ENCODE peak calls at places on chromosome 7, in seven cellular contexts. One of them, this sample, is unnamed.

GRCh38 chr7:36788814-36789470 is 64.6 kb upstream of the AOAH start:
- DNase-seq in H1: no peak
- DNase-seq in MM.1S: no peak
- DNase-seq in HepG2: no peak
- DNase-seq in astrocyte: no peak
- DNase-seq in PC-3: no peak
- DNase-seq in endothelial cell of umbilical vein: no peak
- DNase-seq in this sample: no peak

GRCh38 chr7:15864260-15864991 is 177.9 kb upstream of the MEOX2 start:
- DNase-seq in H1: no peak
- DNase-seq in MM.1S: no peak
- DNase-seq in HepG2: no peak
- DNase-seq in astrocyte: peak
- DNase-seq in PC-3: no peak
- DNase-seq in endothelial cell of umbilical vein: no peak
- DNase-seq in this sample: peak

GRCh38 chr7:77908664-77909063 is 110.1 kb downstream of the PHTF2 start:
- DNase-seq in H1: no peak
- DNase-seq in MM.1S: no peak
- DNase-seq in HepG2: no peak
- DNase-seq in astrocyte: no peak
- DNase-seq in PC-3: no peak
- DNase-seq in endothelial cell of umbilical vein: no peak
- DNase-seq in this sample: no peak

GRCh38 chr7:30920584-30921539 is 9.2 kb downstream of the AQP1 start:
- DNase-seq in H1: peak
- DNase-seq in MM.1S: no peak
- DNase-seq in HepG2: no peak
- DNase-seq in astrocyte: peak
- DNase-seq in PC-3: peak
- DNase-seq in endothelial cell of umbilical vein: peak
- DNase-seq in this sample: peak

GRCh38 chr7:117479480-117480224 is at the start of gene CFTR:
- DNase-seq in H1: peak
- DNase-seq in MM.1S: no peak
- DNase-seq in HepG2: no peak
- DNase-seq in astrocyte: no peak
- DNase-seq in PC-3: no peak
- DNase-seq in endothelial cell of umbilical vein: no peak
- DNase-seq in this sample: peak

GRCh38 chr7:28986028-28986427 is 27.9 kb upstream of the TRIL start:
- DNase-seq in H1: no peak
- DNase-seq in MM.1S: no peak
- DNase-seq in HepG2: no peak
- DNase-seq in astrocyte: no peak
- DNase-seq in PC-3: no peak
- DNase-seq in endothelial cell of umbilical vein: no peak
- DNase-seq in this sample: no peak

GRCh38 chr7:151727579-151728285 is 149.2 kb downstream of the PRKAG2 start:
- DNase-seq in H1: no peak
- DNase-seq in MM.1S: no peak
- DNase-seq in HepG2: no peak
- DNase-seq in astrocyte: peak
- DNase-seq in PC-3: peak
- DNase-seq in endothelial cell of umbilical vein: peak
- DNase-seq in this sample: peak

GRCh38 chr7:17680026-17680425 is 260.3 kb downstream of the SNX13 start:
- DNase-seq in H1: no peak
- DNase-seq in MM.1S: no peak
- DNase-seq in HepG2: no peak
- DNase-seq in astrocyte: peak
- DNase-seq in PC-3: peak
- DNase-seq in endothelial cell of umbilical vein: peak
- DNase-seq in this sample: peak

GRCh38 chr7:47384755-47385475 is 197.0 kb downstream of the TNS3 start:
- DNase-seq in H1: no peak
- DNase-seq in MM.1S: no peak
- DNase-seq in HepG2: no peak
- DNase-seq in astrocyte: no peak
- DNase-seq in PC-3: no peak
- DNase-seq in endothelial cell of umbilical vein: no peak
- DNase-seq in this sample: no peak

GRCh38 chr7:23181684-23182553 is at the start of gene NUP42:
- DNase-seq in H1: peak
- DNase-seq in MM.1S: peak
- DNase-seq in HepG2: peak
- DNase-seq in astrocyte: peak
- DNase-seq in PC-3: peak
- DNase-seq in endothelial cell of umbilical vein: peak
- DNase-seq in this sample: peak

GRCh38 chr7:80634505-80634904 is 3.9 kb upstream of the CD36 start:
- DNase-seq in H1: no peak
- DNase-seq in MM.1S: no peak
- DNase-seq in HepG2: peak
- DNase-seq in astrocyte: peak
- DNase-seq in PC-3: peak
- DNase-seq in endothelial cell of umbilical vein: peak
- DNase-seq in this sample: peak

GRCh38 chr7:46586406-46586805 is 665.3 kb upstream of the IGFBP3 start:
- DNase-seq in H1: no peak
- DNase-seq in MM.1S: no peak
- DNase-seq in HepG2: no peak
- DNase-seq in astrocyte: no peak
- DNase-seq in PC-3: no peak
- DNase-seq in endothelial cell of umbilical vein: no peak
- DNase-seq in this sample: no peak

GRCh38 chr7:49714182-49714581 is 59.3 kb upstream of the VWC2 start:
- DNase-seq in H1: no peak
- DNase-seq in MM.1S: no peak
- DNase-seq in HepG2: no peak
- DNase-seq in astrocyte: no peak
- DNase-seq in PC-3: no peak
- DNase-seq in endothelial cell of umbilical vein: no peak
- DNase-seq in this sample: no peak

GRCh38 chr7:104951546-104951945 is 62.5 kb upstream of the KMT2E start:
- DNase-seq in H1: no peak
- DNase-seq in MM.1S: no peak
- DNase-seq in HepG2: no peak
- DNase-seq in astrocyte: no peak
- DNase-seq in PC-3: no peak
- DNase-seq in endothelial cell of umbilical vein: no peak
- DNase-seq in this sample: peak

GRCh38 chr7:22582860-22583640 is 83.1 kb upstream of the STEAP1B start:
- DNase-seq in H1: no peak
- DNase-seq in MM.1S: no peak
- DNase-seq in HepG2: no peak
- DNase-seq in astrocyte: peak
- DNase-seq in PC-3: peak
- DNase-seq in endothelial cell of umbilical vein: peak
- DNase-seq in this sample: peak

GRCh38 chr7:44563171-44563679 is 10.5 kb downstream of the DDX56 start:
- DNase-seq in H1: no peak
- DNase-seq in MM.1S: no peak
- DNase-seq in HepG2: no peak
- DNase-seq in astrocyte: no peak
- DNase-seq in PC-3: no peak
- DNase-seq in endothelial cell of umbilical vein: no peak
- DNase-seq in this sample: no peak

DNA sequence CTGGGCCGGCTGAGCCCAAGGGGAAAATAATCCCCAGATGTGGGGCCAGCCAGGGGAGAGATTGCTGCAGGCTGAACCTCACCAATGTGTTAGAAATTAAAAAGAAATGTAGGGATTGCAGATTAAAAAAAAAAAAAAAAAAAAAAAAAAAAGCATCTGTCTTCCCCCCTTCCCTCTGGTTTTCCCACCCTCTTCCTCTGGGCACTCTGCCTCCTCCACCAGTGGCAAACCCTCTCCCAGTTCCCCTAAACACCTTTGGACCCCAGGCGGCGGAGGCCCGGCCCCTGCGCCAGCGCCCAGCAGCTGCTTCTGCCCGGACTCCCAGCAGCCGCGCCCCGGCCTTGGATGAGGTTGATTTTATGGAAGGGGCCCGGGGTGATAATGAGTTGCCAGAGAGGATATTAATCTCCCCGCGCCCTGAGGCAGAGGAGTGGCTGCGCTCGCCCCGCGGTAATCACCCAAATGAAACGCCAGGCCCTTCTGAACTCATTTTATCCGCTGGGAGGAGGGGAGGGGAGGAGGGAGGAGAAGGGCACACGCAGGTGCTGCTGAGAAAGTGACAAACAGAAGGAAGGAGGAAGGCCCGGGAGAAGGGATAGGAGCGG is 6.9 kb downstream of the MNX1 start:
- DNase-seq in H1: peak
- DNase-seq in MM.1S: peak
- DNase-seq in HepG2: no peak
- DNase-seq in astrocyte: no peak
- DNase-seq in PC-3: no peak
- DNase-seq in endothelial cell of umbilical vein: no peak
- DNase-seq in this sample: no peak
- TF ChIP-seq EZH2 in H1: no peak
- TF ChIP-seq EZH2 in MM.1S: no peak
- TF ChIP-seq EZH2 in HepG2: no peak
- TF ChIP-seq EZH2 in astrocyte: no peak
- TF ChIP-seq EZH2 in PC-3: peak
- TF ChIP-seq EZH2 in endothelial cell of umbilical vein: peak
- TF ChIP-seq EZH2 in this sample: no peak

GRCh38 chr7:1247527-1248041 is 14.9 kb downstream of the UNCX start:
- DNase-seq in H1: no peak
- DNase-seq in MM.1S: no peak
- DNase-seq in HepG2: no peak
- DNase-seq in astrocyte: no peak
- DNase-seq in PC-3: no peak
- DNase-seq in endothelial cell of umbilical vein: no peak
- DNase-seq in this sample: no peak

GRCh38 chr7:1248077-1248458 is 15.4 kb downstream of the UNCX start:
- DNase-seq in H1: no peak
- DNase-seq in MM.1S: no peak
- DNase-seq in HepG2: no peak
- DNase-seq in astrocyte: no peak
- DNase-seq in PC-3: no peak
- DNase-seq in endothelial cell of umbilical vein: no peak
- DNase-seq in this sample: no peak

GRCh38 chr7:1245596-1245995 is 12.9 kb downstream of the UNCX start:
- DNase-seq in H1: no peak
- DNase-seq in MM.1S: no peak
- DNase-seq in HepG2: no peak
- DNase-seq in astrocyte: no peak
- DNase-seq in PC-3: no peak
- DNase-seq in endothelial cell of umbilical vein: no peak
- DNase-seq in this sample: no peak

GRCh38 chr7:1246170-1246870 is 13.6 kb downstream of the UNCX start:
- DNase-seq in H1: no peak
- DNase-seq in MM.1S: no peak
- DNase-seq in HepG2: no peak
- DNase-seq in astrocyte: no peak
- DNase-seq in PC-3: no peak
- DNase-seq in endothelial cell of umbilical vein: no peak
- DNase-seq in this sample: no peak

DNA sequence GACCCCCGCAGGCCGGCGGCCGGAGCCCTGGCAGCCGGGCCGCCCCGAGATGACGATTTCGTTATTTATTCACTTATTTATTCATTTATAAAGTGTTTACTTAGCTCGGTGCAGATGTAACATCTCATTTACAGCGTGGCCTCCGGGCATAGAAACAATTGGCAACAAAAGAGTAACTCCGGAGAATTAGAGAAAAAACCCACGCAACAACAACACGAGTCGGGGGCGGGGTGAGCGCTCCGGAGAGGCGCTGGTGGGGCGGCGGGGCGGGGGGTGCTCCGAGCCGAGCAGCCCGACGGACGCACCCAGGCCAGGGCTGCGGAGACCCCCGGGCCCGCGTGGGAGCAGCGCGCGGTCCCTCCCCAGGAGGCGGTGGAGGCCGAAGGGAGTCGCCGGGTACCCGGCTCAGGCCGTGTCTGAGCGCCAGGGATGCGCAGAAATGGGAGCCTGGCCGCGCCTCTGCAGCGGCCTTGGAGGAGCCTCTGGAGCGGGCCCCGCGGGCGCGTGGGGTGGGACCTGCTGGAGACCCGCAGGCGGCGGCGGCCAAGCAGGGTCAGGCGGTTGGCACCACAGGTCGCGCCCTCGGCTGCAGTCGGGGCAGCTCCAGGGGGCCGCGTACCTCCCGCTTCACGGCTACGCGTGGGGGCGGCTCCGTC is 14.3 kb downstream of the UNCX start:
- DNase-seq in H1: no peak
- DNase-seq in MM.1S: no peak
- DNase-seq in HepG2: no peak
- DNase-seq in astrocyte: no peak
- DNase-seq in PC-3: no peak
- DNase-seq in endothelial cell of umbilical vein: no peak
- DNase-seq in this sample: no peak
- TF ChIP-seq EZH2 in H1: peak
- TF ChIP-seq EZH2 in MM.1S: no peak
- TF ChIP-seq EZH2 in HepG2: no peak
- TF ChIP-seq EZH2 in astrocyte: peak
- TF ChIP-seq EZH2 in PC-3: peak
- TF ChIP-seq EZH2 in endothelial cell of umbilical vein: peak
- TF ChIP-seq EZH2 in this sample: peak

DNA sequence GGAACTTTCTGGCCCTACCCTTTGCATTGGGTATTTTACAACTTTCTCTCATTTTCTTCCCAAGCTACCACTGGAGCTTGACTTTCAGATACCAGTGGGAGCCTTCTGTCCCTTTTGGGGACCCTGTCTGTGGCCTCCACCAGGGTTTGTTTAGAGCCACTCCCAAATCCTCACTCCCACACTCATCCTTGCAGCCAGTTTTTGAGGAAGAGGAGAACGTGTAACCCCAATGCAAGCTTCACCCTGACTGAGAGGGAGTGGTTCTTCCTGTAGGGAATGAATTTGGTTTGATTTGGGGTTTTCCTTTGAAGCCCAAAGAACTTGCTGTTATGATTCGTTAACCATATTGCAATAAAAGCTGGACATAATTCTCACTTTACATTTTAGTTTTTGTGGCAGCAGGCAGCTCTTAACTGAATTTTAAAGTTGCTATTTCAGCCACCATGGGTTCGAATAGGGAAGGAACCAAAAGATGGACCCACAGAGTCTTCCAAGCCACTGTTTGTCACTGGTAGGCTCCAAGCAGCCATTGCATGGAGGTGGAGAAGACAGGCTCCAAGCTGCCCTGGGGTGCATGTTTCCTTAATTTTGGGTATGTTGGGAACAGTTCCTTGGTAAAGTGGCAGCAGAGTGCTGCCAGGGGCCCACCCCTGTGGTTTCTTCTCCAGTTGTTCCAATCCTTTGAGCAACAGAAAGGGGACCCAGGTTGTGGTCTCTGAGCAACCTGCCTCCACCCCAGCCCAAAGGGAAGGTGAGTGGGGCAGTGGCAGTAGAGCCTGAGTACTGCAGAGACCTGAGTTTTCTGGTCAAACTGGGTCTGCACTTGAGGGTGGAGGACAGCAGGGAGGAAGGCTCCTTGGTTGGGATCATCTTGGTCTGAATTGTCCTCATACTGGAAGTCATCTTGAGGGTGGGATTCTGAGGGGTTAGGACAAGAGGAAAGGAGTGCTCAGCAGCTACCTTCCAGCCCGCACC is 5.1 kb downstream of the EVX1 start:
- DNase-seq in H1: no peak
- DNase-seq in MM.1S: no peak
- DNase-seq in HepG2: no peak
- DNase-seq in astrocyte: no peak
- DNase-seq in PC-3: no peak
- DNase-seq in endothelial cell of umbilical vein: no peak
- DNase-seq in this sample: no peak
- TF ChIP-seq EZH2 in H1: no peak
- TF ChIP-seq EZH2 in MM.1S: no peak
- TF ChIP-seq EZH2 in HepG2: no peak
- TF ChIP-seq EZH2 in astrocyte: no peak
- TF ChIP-seq EZH2 in PC-3: no peak
- TF ChIP-seq EZH2 in endothelial cell of umbilical vein: no peak
- TF ChIP-seq EZH2 in this sample: no peak

GRCh38 chr7:27161214-27161720 is 4.1 kb downstream of the HOXA9 start:
- DNase-seq in H1: no peak
- DNase-seq in MM.1S: no peak
- DNase-seq in HepG2: no peak
- DNase-seq in astrocyte: no peak
- DNase-seq in PC-3: no peak
- DNase-seq in endothelial cell of umbilical vein: no peak
- DNase-seq in this sample: no peak
- TF ChIP-seq EZH2 in H1: no peak
- TF ChIP-seq EZH2 in MM.1S: no peak
- TF ChIP-seq EZH2 in HepG2: no peak
- TF ChIP-seq EZH2 in astrocyte: no peak
- TF ChIP-seq EZH2 in PC-3: no peak
- TF ChIP-seq EZH2 in endothelial cell of umbilical vein: no peak
- TF ChIP-seq EZH2 in this sample: no peak